ENCODE peak calls at places on chromosome 17, in seven cellular contexts. One of them, this sample, is unnamed.

GRCh38 chr17:17917394-17917793 is 54.8 kb downstream of the TOM1L2 start:
- DNase-seq in fibroblast of lung: no peak
- DNase-seq in heart left ventricle: no peak
- DNase-seq in endothelial cell: no peak
- DNase-seq in colonic mucosa: no peak
- DNase-seq in glutamatergic neuron: no peak
- DNase-seq in AG09319: no peak
- DNase-seq in this sample: no peak

GRCh38 chr17:29941334-29941733 is at the start of gene EFCAB5:
- DNase-seq in fibroblast of lung: no peak
- DNase-seq in heart left ventricle: no peak
- DNase-seq in endothelial cell: no peak
- DNase-seq in colonic mucosa: no peak
- DNase-seq in glutamatergic neuron: no peak
- DNase-seq in AG09319: no peak
- DNase-seq in this sample: no peak

GRCh38 chr17:29590261-29590978 is 972 bp upstream of the GIT1 start:
- DNase-seq in fibroblast of lung: peak
- DNase-seq in heart left ventricle: peak
- DNase-seq in endothelial cell: no peak
- DNase-seq in colonic mucosa: no peak
- DNase-seq in glutamatergic neuron: peak
- DNase-seq in AG09319: no peak
- DNase-seq in this sample: no peak

GRCh38 chr17:78343433-78344201 is 16.3 kb downstream of the SOCS3 start:
- DNase-seq in fibroblast of lung: no peak
- DNase-seq in heart left ventricle: no peak
- DNase-seq in endothelial cell: no peak
- DNase-seq in colonic mucosa: peak
- DNase-seq in glutamatergic neuron: no peak
- DNase-seq in AG09319: no peak
- DNase-seq in this sample: no peak

GRCh38 chr17:40975516-40975915 is 8.6 kb downstream of the KRT40 start:
- DNase-seq in fibroblast of lung: no peak
- DNase-seq in heart left ventricle: no peak
- DNase-seq in endothelial cell: no peak
- DNase-seq in colonic mucosa: no peak
- DNase-seq in glutamatergic neuron: no peak
- DNase-seq in AG09319: no peak
- DNase-seq in this sample: no peak

GRCh38 chr17:64499805-64500486 is 3.1 kb upstream of the POLG2 start:
- DNase-seq in fibroblast of lung: no peak
- DNase-seq in heart left ventricle: no peak
- DNase-seq in endothelial cell: no peak
- DNase-seq in colonic mucosa: no peak
- DNase-seq in glutamatergic neuron: no peak
- DNase-seq in AG09319: no peak
- DNase-seq in this sample: no peak

GRCh38 chr17:78839762-78840529 is 668 bp downstream of the USP36 start:
- DNase-seq in fibroblast of lung: peak
- DNase-seq in heart left ventricle: peak
- DNase-seq in endothelial cell: peak
- DNase-seq in colonic mucosa: peak
- DNase-seq in glutamatergic neuron: peak
- DNase-seq in AG09319: no peak
- DNase-seq in this sample: no peak

GRCh38 chr17:1936766-1937165 is 88.4 kb downstream of the RTN4RL1 start:
- DNase-seq in fibroblast of lung: no peak
- DNase-seq in heart left ventricle: no peak
- DNase-seq in endothelial cell: no peak
- DNase-seq in colonic mucosa: no peak
- DNase-seq in glutamatergic neuron: no peak
- DNase-seq in AG09319: no peak
- DNase-seq in this sample: no peak

GRCh38 chr17:47978324-47978723 is 7.4 kb downstream of the CDK5RAP3 start:
- DNase-seq in fibroblast of lung: peak
- DNase-seq in heart left ventricle: peak
- DNase-seq in endothelial cell: peak
- DNase-seq in colonic mucosa: no peak
- DNase-seq in glutamatergic neuron: peak
- DNase-seq in AG09319: no peak
- DNase-seq in this sample: no peak

GRCh38 chr17:53629188-53629587 is 193.5 kb upstream of the KIF2B start:
- DNase-seq in fibroblast of lung: peak
- DNase-seq in heart left ventricle: no peak
- DNase-seq in endothelial cell: no peak
- DNase-seq in colonic mucosa: no peak
- DNase-seq in glutamatergic neuron: no peak
- DNase-seq in AG09319: no peak
- DNase-seq in this sample: no peak

GRCh38 chr17:65518256-65518655 is 43.2 kb downstream of the AXIN2 start:
- DNase-seq in fibroblast of lung: peak
- DNase-seq in heart left ventricle: no peak
- DNase-seq in endothelial cell: no peak
- DNase-seq in colonic mucosa: no peak
- DNase-seq in glutamatergic neuron: no peak
- DNase-seq in AG09319: no peak
- DNase-seq in this sample: no peak

GRCh38 chr17:4956493-4957061 is 5.7 kb downstream of the ENO3 start:
- DNase-seq in fibroblast of lung: no peak
- DNase-seq in heart left ventricle: no peak
- DNase-seq in endothelial cell: peak
- DNase-seq in colonic mucosa: no peak
- DNase-seq in glutamatergic neuron: no peak
- DNase-seq in AG09319: no peak
- DNase-seq in this sample: no peak

GRCh38 chr17:6936370-6937028 is 59.4 kb upstream of the ALOX12 start:
- DNase-seq in fibroblast of lung: peak
- DNase-seq in heart left ventricle: peak
- DNase-seq in endothelial cell: no peak
- DNase-seq in colonic mucosa: peak
- DNase-seq in glutamatergic neuron: no peak
- DNase-seq in AG09319: no peak
- DNase-seq in this sample: no peak

GRCh38 chr17:42979511-42980273 is at the start of gene PTGES3L:
- DNase-seq in fibroblast of lung: peak
- DNase-seq in heart left ventricle: peak
- DNase-seq in endothelial cell: peak
- DNase-seq in colonic mucosa: peak
- DNase-seq in glutamatergic neuron: peak
- DNase-seq in AG09319: no peak
- DNase-seq in this sample: no peak

GRCh38 chr17:61750656-61751055 is 112.7 kb downstream of the BRIP1 start:
- DNase-seq in fibroblast of lung: no peak
- DNase-seq in heart left ventricle: no peak
- DNase-seq in endothelial cell: no peak
- DNase-seq in colonic mucosa: no peak
- DNase-seq in glutamatergic neuron: no peak
- DNase-seq in AG09319: no peak
- DNase-seq in this sample: no peak

GRCh38 chr17:20267459-20267842 is 199.9 kb downstream of the LGALS9B start:
- DNase-seq in fibroblast of lung: no peak
- DNase-seq in heart left ventricle: no peak
- DNase-seq in endothelial cell: no peak
- DNase-seq in colonic mucosa: no peak
- DNase-seq in glutamatergic neuron: no peak
- DNase-seq in AG09319: no peak
- DNase-seq in this sample: no peak

GRCh38 chr17:77829871-77830799 is 128.4 kb upstream of the TNRC6C start:
- DNase-seq in fibroblast of lung: peak
- DNase-seq in heart left ventricle: peak
- DNase-seq in endothelial cell: no peak
- DNase-seq in colonic mucosa: no peak
- DNase-seq in glutamatergic neuron: peak
- DNase-seq in AG09319: no peak
- DNase-seq in this sample: no peak

GRCh38 chr17:13001991-13002615 is 15.7 kb downstream of the ELAC2 start:
- DNase-seq in fibroblast of lung: peak
- DNase-seq in heart left ventricle: no peak
- DNase-seq in endothelial cell: no peak
- DNase-seq in colonic mucosa: no peak
- DNase-seq in glutamatergic neuron: no peak
- DNase-seq in AG09319: no peak
- DNase-seq in this sample: no peak

GRCh38 chr17:49624896-49625295 is 49.2 kb downstream of the NXPH3 start:
- DNase-seq in fibroblast of lung: peak
- DNase-seq in heart left ventricle: no peak
- DNase-seq in endothelial cell: no peak
- DNase-seq in colonic mucosa: no peak
- DNase-seq in glutamatergic neuron: no peak
- DNase-seq in AG09319: no peak
- DNase-seq in this sample: no peak

GRCh38 chr17:76078859-76079576 is at the start of gene ZACN:
- DNase-seq in fibroblast of lung: no peak
- DNase-seq in heart left ventricle: no peak
- DNase-seq in endothelial cell: no peak
- DNase-seq in colonic mucosa: no peak
- DNase-seq in glutamatergic neuron: no peak
- DNase-seq in AG09319: no peak
- DNase-seq in this sample: no peak

GRCh38 chr17:54494731-54495715 is 405.6 kb upstream of the TOM1L1 start:
- DNase-seq in fibroblast of lung: no peak
- DNase-seq in heart left ventricle: no peak
- DNase-seq in endothelial cell: no peak
- DNase-seq in colonic mucosa: no peak
- DNase-seq in glutamatergic neuron: no peak
- DNase-seq in AG09319: no peak
- DNase-seq in this sample: no peak

GRCh38 chr17:28985950-28986713 is 19.7 kb downstream of the SEZ6 start:
- DNase-seq in fibroblast of lung: no peak
- DNase-seq in heart left ventricle: no peak
- DNase-seq in endothelial cell: no peak
- DNase-seq in colonic mucosa: no peak
- DNase-seq in glutamatergic neuron: peak
- DNase-seq in AG09319: no peak
- DNase-seq in this sample: no peak

GRCh38 chr17:49180303-49180702 is 30.1 kb downstream of the GNGT2 start:
- DNase-seq in fibroblast of lung: peak
- DNase-seq in heart left ventricle: peak
- DNase-seq in endothelial cell: peak
- DNase-seq in colonic mucosa: peak
- DNase-seq in glutamatergic neuron: peak
- DNase-seq in AG09319: peak
- DNase-seq in this sample: no peak

GRCh38 chr17:82848022-82848592 is 8.3 kb upstream of the ZNF750 start:
- DNase-seq in fibroblast of lung: peak
- DNase-seq in heart left ventricle: peak
- DNase-seq in endothelial cell: no peak
- DNase-seq in colonic mucosa: peak
- DNase-seq in glutamatergic neuron: no peak
- DNase-seq in AG09319: no peak
- DNase-seq in this sample: no peak

GRCh38 chr17:76726766-76727718 is at the start of gene METTL23:
- DNase-seq in fibroblast of lung: peak
- DNase-seq in heart left ventricle: peak
- DNase-seq in endothelial cell: peak
- DNase-seq in colonic mucosa: peak
- DNase-seq in glutamatergic neuron: peak
- DNase-seq in AG09319: no peak
- DNase-seq in this sample: no peak

DNA sequence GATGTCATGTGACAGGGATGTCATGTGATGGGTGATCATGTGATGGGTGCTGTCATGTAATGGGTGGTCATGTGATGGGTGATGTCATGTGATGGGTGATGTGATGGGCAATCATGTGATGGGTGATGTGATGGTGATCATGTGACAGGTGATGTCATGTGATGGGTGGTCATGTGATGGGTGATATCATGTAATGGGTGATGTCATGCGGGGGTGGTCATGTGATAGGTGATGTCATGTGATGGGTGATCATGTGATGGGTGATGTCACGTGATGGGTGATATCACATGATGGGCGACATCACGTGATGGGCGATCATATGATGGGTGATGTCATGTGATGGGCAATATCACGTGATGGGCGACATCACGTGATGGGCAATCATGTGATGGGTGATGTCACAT is 16.6 kb downstream of the CD300LB start:
- DNase-seq in fibroblast of lung: no peak
- DNase-seq in heart left ventricle: no peak
- DNase-seq in endothelial cell: no peak
- DNase-seq in colonic mucosa: no peak
- DNase-seq in glutamatergic neuron: no peak
- DNase-seq in AG09319: no peak
- DNase-seq in this sample: no peak
- TF ChIP-seq CTCF in fibroblast of lung: no peak
- TF ChIP-seq CTCF in heart left ventricle: no peak
- TF ChIP-seq CTCF in endothelial cell: no peak
- TF ChIP-seq CTCF in colonic mucosa: no peak
- TF ChIP-seq CTCF in glutamatergic neuron: no peak
- TF ChIP-seq CTCF in AG09319: no peak
- TF ChIP-seq CTCF in this sample: no peak

GRCh38 chr17:34243732-34244299 is 11.3 kb upstream of the CCL2 start:
- DNase-seq in fibroblast of lung: no peak
- DNase-seq in heart left ventricle: no peak
- DNase-seq in endothelial cell: no peak
- DNase-seq in colonic mucosa: no peak
- DNase-seq in glutamatergic neuron: no peak
- DNase-seq in AG09319: no peak
- DNase-seq in this sample: no peak

GRCh38 chr17:34248807-34249496 is 6.1 kb upstream of the CCL2 start:
- DNase-seq in fibroblast of lung: no peak
- DNase-seq in heart left ventricle: no peak
- DNase-seq in endothelial cell: no peak
- DNase-seq in colonic mucosa: no peak
- DNase-seq in glutamatergic neuron: no peak
- DNase-seq in AG09319: no peak
- DNase-seq in this sample: no peak

GRCh38 chr17:34245496-34245895 is 9.6 kb upstream of the CCL2 start:
- DNase-seq in fibroblast of lung: no peak
- DNase-seq in heart left ventricle: no peak
- DNase-seq in endothelial cell: no peak
- DNase-seq in colonic mucosa: no peak
- DNase-seq in glutamatergic neuron: no peak
- DNase-seq in AG09319: no peak
- DNase-seq in this sample: no peak

GRCh38 chr17:34246872-34247271 is 8.2 kb upstream of the CCL2 start:
- DNase-seq in fibroblast of lung: no peak
- DNase-seq in heart left ventricle: no peak
- DNase-seq in endothelial cell: no peak
- DNase-seq in colonic mucosa: no peak
- DNase-seq in glutamatergic neuron: no peak
- DNase-seq in AG09319: no peak
- DNase-seq in this sample: no peak

GRCh38 chr17:34246436-34246835 is 8.6 kb upstream of the CCL2 start:
- DNase-seq in fibroblast of lung: no peak
- DNase-seq in heart left ventricle: no peak
- DNase-seq in endothelial cell: no peak
- DNase-seq in colonic mucosa: no peak
- DNase-seq in glutamatergic neuron: no peak
- DNase-seq in AG09319: no peak
- DNase-seq in this sample: no peak
- TF ChIP-seq CTCF in fibroblast of lung: no peak
- TF ChIP-seq CTCF in heart left ventricle: no peak
- TF ChIP-seq CTCF in endothelial cell: no peak
- TF ChIP-seq CTCF in colonic mucosa: no peak
- TF ChIP-seq CTCF in glutamatergic neuron: no peak
- TF ChIP-seq CTCF in AG09319: no peak
- TF ChIP-seq CTCF in this sample: no peak

GRCh38 chr17:63497708-63498483 is 21.0 kb downstream of the ACE start:
- DNase-seq in fibroblast of lung: no peak
- DNase-seq in heart left ventricle: no peak
- DNase-seq in endothelial cell: peak
- DNase-seq in colonic mucosa: no peak
- DNase-seq in glutamatergic neuron: peak
- DNase-seq in AG09319: no peak
- DNase-seq in this sample: no peak
- TF ChIP-seq CTCF in fibroblast of lung: no peak
- TF ChIP-seq CTCF in heart left ventricle: peak
- TF ChIP-seq CTCF in endothelial cell: peak
- TF ChIP-seq CTCF in colonic mucosa: no peak
- TF ChIP-seq CTCF in glutamatergic neuron: peak
- TF ChIP-seq CTCF in AG09319: peak
- TF ChIP-seq CTCF in this sample: peak

GRCh38 chr17:56679148-56679766 is 85.8 kb downstream of the NOG start:
- DNase-seq in fibroblast of lung: peak
- DNase-seq in heart left ventricle: no peak
- DNase-seq in endothelial cell: peak
- DNase-seq in colonic mucosa: no peak
- DNase-seq in glutamatergic neuron: peak
- DNase-seq in AG09319: no peak
- DNase-seq in this sample: no peak
- TF ChIP-seq CTCF in fibroblast of lung: peak
- TF ChIP-seq CTCF in heart left ventricle: peak
- TF ChIP-seq CTCF in endothelial cell: peak
- TF ChIP-seq CTCF in colonic mucosa: peak
- TF ChIP-seq CTCF in glutamatergic neuron: peak
- TF ChIP-seq CTCF in AG09319: peak
- TF ChIP-seq CTCF in this sample: peak

This sample was measured in kidney epithelial cell.